ENCODE peak calls at places on chromosomes 12 and 14, in five cellular contexts. J, K, H, B and S are unnamed samples.

GRCh38 chr12:2004113-2004929 is at the start of gene DCP1B:
- DNase-seq in J (peak), K (peak), H (peak), B (peak), S (peak)

GRCh38 chr12:62785941-62786559 is 148.9 kb downstream of the PPM1H start:
- DNase-seq in J (peak), K (peak), H (peak), B (no peak), S (peak)

GRCh38 chr14:104243200-104243599 is 104.8 kb downstream of the KIF26A start:
- DNase-seq in J (no peak), K (no peak), H (no peak), B (no peak), S (no peak)

GRCh38 chr14:52267501-52268190 is at the start of gene PTGDR:
- DNase-seq in J (no peak), K (no peak), H (no peak), B (peak), S (no peak)

GRCh38 chr14:59836116-59836515 is 34.5 kb downstream of the RTN1 start:
- DNase-seq in J (no peak), K (no peak), H (no peak), B (no peak), S (no peak)

GRCh38 chr12:106146987-106147386 is 8.2 kb upstream of the NUAK1 start:
- DNase-seq in J (no peak), K (no peak), H (no peak), B (no peak), S (no peak)

GRCh38 chr14:100103261-100104005 is 38.2 kb downstream of the EVL start:
- DNase-seq in J (no peak), K (peak), H (no peak), B (peak), S (no peak)

GRCh38 chr14:33359288-33359881 is 420.7 kb downstream of the NPAS3 start:
- DNase-seq in J (no peak), K (no peak), H (no peak), B (no peak), S (no peak)

GRCh38 chr14:103749860-103750259 is 34.2 kb downstream of the ZFYVE21 start:
- DNase-seq in J (no peak), K (no peak), H (no peak), B (no peak), S (no peak)

GRCh38 chr12:79988368-79988767 is 53.5 kb upstream of the PPP1R12A start:
- DNase-seq in J (no peak), K (no peak), H (peak), B (no peak), S (no peak)

GRCh38 chr14:23577004-23577681 is 1.4 kb downstream of the JPH4 start:
- DNase-seq in J (no peak), K (peak), H (no peak), B (peak), S (no peak)

GRCh38 chr12:65962921-65963883 is 138.9 kb downstream of the HMGA2 start:
- DNase-seq in J (peak), K (no peak), H (no peak), B (no peak), S (peak)

GRCh38 chr12:32343496-32343895 is 55.9 kb upstream of the FGD4 start:
- DNase-seq in J (no peak), K (no peak), H (no peak), B (no peak), S (no peak)

GRCh38 chr12:116127858-116128257 is 149.6 kb downstream of the MED13L start:
- DNase-seq in J (no peak), K (no peak), H (no peak), B (no peak), S (no peak)

GRCh38 chr14:64364907-64365306 is 23.2 kb upstream of the MTHFD1 start:
- DNase-seq in J (no peak), K (no peak), H (no peak), B (no peak), S (no peak)

GRCh38 chr14:102605026-102605425 is 12.6 kb downstream of the RCOR1 start:
- DNase-seq in J (no peak), K (no peak), H (no peak), B (no peak), S (no peak)

GRCh38 chr14:76810953-76811400 is 1.7 kb downstream of the ANGEL1 start:
- DNase-seq in J (peak), K (no peak), H (no peak), B (no peak), S (no peak)

GRCh38 chr12:32134144-32134888 is 27.7 kb downstream of the BICD1 start:
- DNase-seq in J (no peak), K (no peak), H (no peak), B (no peak), S (no peak)

GRCh38 chr12:110004598-110004997 is 5.4 kb downstream of the ANKRD13A start:
- DNase-seq in J (no peak), K (no peak), H (no peak), B (no peak), S (no peak)

GRCh38 chr14:98728024-98728423 is 544.0 kb downstream of the BCL11B start:
- DNase-seq in J (no peak), K (no peak), H (no peak), B (no peak), S (no peak)

GRCh38 chr12:92065018-92065499 is 80.6 kb downstream of the BTG1 start:
- DNase-seq in J (no peak), K (peak), H (no peak), B (no peak), S (no peak)

GRCh38 chr14:50928002-50928635 is 16.2 kb downstream of the PYGL start:
- DNase-seq in J (no peak), K (no peak), H (peak), B (no peak), S (peak)

GRCh38 chr12:67943295-67943892 is 45.9 kb upstream of the IFNG-AS1 start:
- DNase-seq in J (peak), K (peak), H (peak), B (no peak), S (peak)

GRCh38 chr14:64612021-64612380 is 62.2 kb downstream of the PPP1R36 start:
- DNase-seq in J (no peak), K (no peak), H (no peak), B (no peak), S (peak)

GRCh38 chr12:6553051-6553868 is 2.6 kb downstream of the IFFO1 start:
- DNase-seq in J (no peak), K (peak), H (peak), B (no peak), S (no peak)

GRCh38 chr12:51923506-51924365 is 16.4 kb downstream of the ACVRL1 start:
- DNase-seq in J (no peak), K (peak), H (no peak), B (peak), S (no peak)

GRCh38 chr14:64266206-64266605 is 28.0 kb downstream of the ESR2 start:
- DNase-seq in J (no peak), K (no peak), H (peak), B (no peak), S (no peak)

GRCh38 chr12:49091056-49091835 is 3.4 kb downstream of the DHH start:
- DNase-seq in J (no peak), K (no peak), H (no peak), B (no peak), S (no peak)

GRCh38 chr12:117037296-117038022 is 61.8 kb downstream of the TESC start:
- DNase-seq in J (no peak), K (peak), H (no peak), B (no peak), S (no peak)

GRCh38 chr12:27622436-27623185 is 73.6 kb upstream of the REP15 start:
- DNase-seq in J (no peak), K (no peak), H (no peak), B (no peak), S (no peak)

GRCh38 chr14:28765169-28765906 is 1.2 kb upstream of the FOXG1 start:
- DNase-seq in J (no peak), K (no peak), H (no peak), B (no peak), S (no peak)

GRCh38 chr12:92769124-92769901 is 66.5 kb downstream of the PLEKHG7 start:
- DNase-seq in J (no peak), K (no peak), H (no peak), B (no peak), S (no peak)

GRCh38 chr12:15163577-15163976 is 57.6 kb downstream of the RERG start:
- DNase-seq in J (no peak), K (no peak), H (no peak), B (no peak), S (no peak)

GRCh38 chr12:44154128-44154527 is 318.2 kb downstream of the TMEM117 start:
- DNase-seq in J (no peak), K (no peak), H (peak), B (no peak), S (no peak)
- H3K4me3 ChIP-seq in J (no peak), K (peak), H (peak), B (no peak), S (no peak)

GRCh38 chr14:93331375-93332031 is 1.3 kb downstream of the BTBD7 start:
- DNase-seq in J (no peak), K (no peak), H (no peak), B (no peak), S (no peak)

GRCh38 chr14:93332853-93333630 is at the start of gene BTBD7:
- DNase-seq in J (peak), K (peak), H (peak), B (peak), S (peak)

GRCh38 chr14:93330609-93331000 is 2.2 kb downstream of the BTBD7 start:
- DNase-seq in J (no peak), K (no peak), H (no peak), B (no peak), S (no peak)

GRCh38 chr14:93333631-93334095 is 827 bp upstream of the BTBD7 start:
- DNase-seq in J (no peak), K (no peak), H (no peak), B (no peak), S (no peak)

GRCh38 chr14:93332032-93332852 is 594 bp downstream of the BTBD7 start:
- DNase-seq in J (no peak), K (peak), H (no peak), B (peak), S (no peak)
- TF ChIP-seq CTCF in J (no peak), K (no peak), H (no peak), B (no peak), S (no peak)

DNA sequence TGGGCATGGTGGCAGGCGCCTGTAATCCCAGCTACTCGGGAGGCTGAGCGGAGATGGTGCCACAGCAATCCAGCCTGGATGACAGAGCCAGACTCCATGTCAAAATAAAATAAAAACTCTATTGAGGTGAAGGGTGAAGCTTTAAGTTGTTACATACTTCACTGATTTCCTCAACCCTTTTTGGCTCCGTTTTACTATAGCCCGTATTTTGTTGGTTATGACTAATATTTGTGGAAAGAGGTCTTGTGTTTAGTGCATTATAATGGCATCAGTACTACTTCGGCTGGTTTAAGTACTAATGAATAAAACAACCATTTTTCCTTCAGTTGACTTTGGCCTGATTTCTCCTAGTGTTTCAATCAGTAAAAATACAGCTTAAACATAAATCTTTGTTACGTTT is 27.0 kb upstream of the SLC2A14 start:
- DNase-seq in J (no peak), K (no peak), H (peak), B (peak), S (peak)
- H3K4me3 ChIP-seq in J (no peak), K (no peak), H (no peak), B (no peak), S (no peak)

GRCh38 chr12:29653286-29653685 is 130.5 kb downstream of the TMTC1 start:
- DNase-seq in J (no peak), K (no peak), H (no peak), B (no peak), S (no peak)

GRCh38 chr12:29655861-29656260 is 127.9 kb downstream of the TMTC1 start:
- DNase-seq in J (no peak), K (no peak), H (no peak), B (no peak), S (peak)

GRCh38 chr12:29660847-29661246 is 122.9 kb downstream of the TMTC1 start:
- DNase-seq in J (no peak), K (no peak), H (no peak), B (no peak), S (no peak)

GRCh38 chr12:29662737-29663323 is 120.9 kb downstream of the TMTC1 start:
- DNase-seq in J (no peak), K (no peak), H (no peak), B (no peak), S (peak)

DNA sequence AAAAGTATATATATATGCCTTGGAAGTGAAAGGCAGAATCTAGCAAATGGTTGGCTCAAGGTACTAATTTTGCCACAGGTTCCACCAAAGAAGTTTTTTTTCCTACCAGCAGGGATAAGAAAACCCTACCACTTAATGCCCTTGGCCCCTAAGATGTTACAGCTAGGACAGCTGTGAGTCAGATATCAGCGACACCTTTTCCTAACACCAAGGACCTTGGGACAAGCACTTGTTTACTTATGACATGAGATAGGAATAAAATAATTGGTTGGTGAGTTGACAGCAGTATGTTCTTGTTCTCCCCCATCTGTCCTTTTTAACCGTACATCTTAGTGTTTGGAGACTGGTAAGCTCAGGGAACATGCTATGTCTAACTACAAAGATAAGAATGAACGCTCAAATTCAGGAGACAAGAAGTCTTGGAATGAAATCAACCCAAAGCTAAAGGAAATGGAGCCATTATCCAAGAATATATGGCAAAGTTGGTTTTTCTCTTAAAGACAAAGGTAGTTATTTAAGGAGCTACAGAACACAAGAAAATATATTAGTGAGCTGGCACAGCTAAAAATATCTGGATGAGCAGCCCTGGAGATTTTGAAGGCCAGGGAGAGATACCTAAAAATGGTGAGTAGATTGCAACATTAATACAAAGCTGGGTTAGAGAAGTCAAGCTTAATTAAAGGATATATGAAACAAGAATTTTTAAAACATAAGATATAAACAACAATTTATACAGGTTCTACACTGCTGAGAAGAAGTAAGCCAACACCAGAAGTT is 126.8 kb downstream of the TMTC1 start:
- DNase-seq in J (no peak), K (no peak), H (no peak), B (no peak), S (no peak)
- TF ChIP-seq CTCF in J (no peak), K (no peak), H (no peak), B (no peak), S (no peak)